ENCODE peak calls at places on chromosomes 16 and 17, in seven cellular contexts. U is mammary epithelial cell, F is small intestine, S is right atrium auricular region, O is tibial artery, Z is left lung, R is WERI-Rb-1. J is an unnamed sample.
A peak's percentile ranks its signal among the peaks of the same experiment; 100 is the strongest.

GRCh38 chr16:72858611-72859493 is 189.1 kb downstream of the ZFHX3 start:
- DNase-seq in R (no peak), Z (no peak), U (no peak), F (no peak), O (peak; percentile 94), S (no peak), J (no peak)

GRCh38 chr16:67993207-67994036 is 5.9 kb downstream of the DPEP2 start:
- DNase-seq in R (peak; percentile 84), S (peak; percentile 79), U (peak; percentile 38), Z (peak; percentile 97), O (peak; percentile 84), F (peak; percentile 68), J (no peak)

GRCh38 chr17:68600123-68600880 is 865 bp downstream of the FAM20A start:
- DNase-seq in Z (peak; percentile 90), S (no peak), O (no peak), F (no peak), R (peak; percentile 54), U (peak; percentile 27), J (peak; percentile 88)

GRCh38 chr16:49623501-49624266 is 232.2 kb downstream of the ZNF423 start:
- DNase-seq in O (peak; percentile 33), Z (no peak), S (peak; percentile 21), R (no peak), U (no peak), F (no peak), J (no peak)

GRCh38 chr16:84194470-84195200 is 3.7 kb downstream of the ADAD2 start:
- DNase-seq in O (no peak), F (no peak), Z (no peak), U (no peak), R (no peak), S (no peak), J (no peak)

GRCh38 chr16:86563489-86564345 is 2.9 kb upstream of the FOXC2 start:
- DNase-seq in Z (peak; percentile 92), U (peak; percentile 81), F (peak; percentile 83), S (peak; percentile 96), R (peak; percentile 69), O (peak; percentile 95), J (peak; percentile 97)

GRCh38 chr17:70857351-70857750 is 688.0 kb downstream of the KCNJ2 start:
- DNase-seq in Z (no peak), U (no peak), O (no peak), R (no peak), S (no peak), F (no peak), J (no peak)

GRCh38 chr17:56815711-56816110 is 18.0 kb downstream of the C17orf67 start:
- DNase-seq in Z (no peak), R (no peak), U (no peak), S (no peak), F (no peak), O (no peak), J (peak; percentile 53)

GRCh38 chr17:17111401-17112393 is 69.4 kb downstream of the MPRIP start:
- DNase-seq in F (no peak), Z (peak; percentile 64), U (no peak), R (no peak), O (no peak), S (no peak), J (no peak)

GRCh38 chr17:62658136-62658535 is 30.7 kb downstream of the MRC2 start:
- DNase-seq in R (no peak), Z (no peak), O (peak; percentile 53), S (no peak), F (no peak), U (no peak), J (no peak)

GRCh38 chr17:40310882-40311391 is 2.0 kb downstream of the RARA start:
- DNase-seq in S (no peak), Z (no peak), F (no peak), U (no peak), R (peak; percentile 84), O (no peak), J (no peak)

GRCh38 chr16:977096-977701 is 4.4 kb upstream of the SOX8 start:
- DNase-seq in S (no peak), R (no peak), O (peak; percentile 85), U (no peak), F (no peak), Z (peak; percentile 73), J (no peak)
- H3K27me3 ChIP-seq in S (no peaks in the 10 kb centered on the region), R (peaks cover 2% of the 10 kb centered on the region), O (peaks cover 51% of the 10 kb centered on the region), U (peaks cover 22% of the 10 kb centered on the region), F (peaks cover 6% of the 10 kb centered on the region), Z (peaks cover 21% of the 10 kb centered on the region), J (no peaks in the 10 kb centered on the region)

GRCh38 chr16:31352344-31353115 is 2.4 kb upstream of the ITGAX start:
- DNase-seq in S (no peak), O (no peak), U (no peak), Z (peak; percentile 82), R (no peak), F (no peak), J (no peak)

GRCh38 chr16:31355701-31356100 is 725 bp downstream of the ITGAX start:
- DNase-seq in R (no peak), Z (no peak), O (no peak), U (no peak), F (no peak), S (no peak), J (no peak)

GRCh38 chr16:31351937-31352315 is 3.0 kb upstream of the ITGAX start:
- DNase-seq in U (no peak), F (no peak), Z (peak; percentile 89), R (no peak), O (no peak), S (no peak), J (no peak)

GRCh38 chr16:31356566-31357323 is 1.8 kb downstream of the ITGAX start:
- DNase-seq in S (no peak), F (no peak), R (no peak), U (no peak), O (no peak), Z (peak; percentile 86), J (no peak)

GRCh38 chr16:31354394-31355291 is at the start of gene ITGAX:
- DNase-seq in U (peak; percentile 32), F (peak; percentile 14), S (peak; percentile 69), O (no peak), R (no peak), Z (peak; percentile 94), J (peak; percentile 94)
- H3K4me3 ChIP-seq in U (no peak within 1 kb of the TSS), F (no peak within 1 kb of the TSS), S (no peak within 1 kb of the TSS), O (no peak within 1 kb of the TSS), R (no peak within 1 kb of the TSS), Z (peak within 1 kb of the TSS; percentile 56), J (no peak within 1 kb of the TSS)

DNA sequence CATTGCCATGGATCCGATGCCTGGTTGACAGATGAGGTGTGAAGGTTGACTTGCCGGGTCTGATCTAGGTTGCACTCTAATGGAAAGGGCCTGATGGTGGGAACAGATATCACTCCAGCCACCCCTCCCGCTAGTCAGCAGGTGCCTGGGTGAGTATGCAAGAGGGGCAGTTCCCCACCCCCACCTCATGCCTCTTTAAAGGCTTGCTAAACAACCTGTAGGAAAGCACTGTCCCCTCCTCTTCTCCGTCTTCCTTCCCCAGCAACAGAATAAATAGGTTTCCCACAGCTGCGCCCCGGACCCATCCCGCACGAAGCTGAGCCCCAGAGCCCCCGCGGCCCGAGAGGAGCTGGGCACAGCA is 746 bp upstream of the TMEM132E start:
- DNase-seq in O (no peak), R (no peak), U (no peak), S (no peak), Z (no peak), F (no peak), J (no peak)
- H3K27me3 ChIP-seq in O (peaks cover 88% of the 10 kb centered on the region), R (peaks cover 69% of the 10 kb centered on the region), U (peaks cover 48% of the 10 kb centered on the region), S (peaks cover 16% of the 10 kb centered on the region), Z (peaks cover 67% of the 10 kb centered on the region), F (peaks cover 43% of the 10 kb centered on the region), J (peaks cover 94% of the 10 kb centered on the region)

GRCh38 chr16:56862776-56863175 is 2.2 kb upstream of the SLC12A3 start:
- DNase-seq in U (no peak), S (no peak), Z (peak; percentile 1), R (no peak), F (no peak), O (no peak), J (no peak)
- H3K4me3 ChIP-seq in U (no peak overlapping the region), S (no peak overlapping the region), Z (no peak overlapping the region), R (no peak overlapping the region), F (no peak overlapping the region), O (no peak overlapping the region), J (no peak overlapping the region)

DNA sequence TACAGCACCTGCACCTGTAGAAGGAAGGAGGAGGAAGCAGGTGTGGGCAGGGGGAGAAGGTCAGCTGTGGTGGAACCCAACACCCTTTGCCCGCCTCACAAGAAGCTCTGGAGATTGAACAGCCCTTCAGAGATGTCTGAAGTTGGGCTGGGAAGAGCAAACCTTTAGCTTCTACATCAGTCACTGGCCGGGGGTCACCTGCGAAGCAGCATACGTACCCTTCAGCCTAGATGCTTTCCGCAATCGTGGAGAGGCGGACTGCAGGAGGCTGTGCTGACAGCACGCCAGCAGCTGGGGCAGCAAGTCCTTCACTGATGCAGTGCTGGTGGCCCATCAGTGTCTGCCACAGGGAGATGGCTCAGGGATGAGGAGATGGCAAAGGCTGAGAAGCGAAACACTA is 5.2 kb upstream of the HS3ST3B1 start:
- DNase-seq in Z (no peak), R (no peak), F (no peak), U (no peak), S (no peak), O (no peak), J (peak; percentile 66)
- H3K27me3 ChIP-seq in Z (peaks cover 50% of the 10 kb centered on the region), R (no peaks in the 10 kb centered on the region), F (peaks cover 36% of the 10 kb centered on the region), U (peaks cover 30% of the 10 kb centered on the region), S (peaks cover 27% of the 10 kb centered on the region), O (peaks cover 80% of the 10 kb centered on the region), J (no peaks in the 10 kb centered on the region)

DNA sequence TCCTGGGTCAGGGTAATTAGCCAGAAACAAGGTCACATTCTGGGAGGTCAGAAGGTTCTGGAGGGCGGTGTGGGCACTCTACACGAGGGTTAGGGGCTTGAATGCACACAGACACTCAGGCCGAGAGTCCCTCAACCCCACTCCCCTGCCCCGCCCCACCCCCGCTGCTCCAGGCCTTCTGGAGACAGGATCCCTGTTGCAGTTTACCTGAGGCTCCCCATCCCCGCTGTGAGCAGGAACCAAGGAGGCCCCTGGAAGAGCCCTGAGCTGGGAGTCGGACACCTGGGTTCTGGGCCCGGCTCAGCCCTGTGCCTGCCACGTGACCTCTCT is 4.4 kb upstream of the ACTG1 start:
- DNase-seq in S (no peak), F (no peak), U (no peak), Z (no peak), O (no peak), R (peak; percentile 30), J (no peak)
- H3K4me3 ChIP-seq in S (peak overlapping the region; percentile 94), F (no peak overlapping the region), U (no peak overlapping the region), Z (peak overlapping the region; percentile 91), O (peak overlapping the region; percentile 92), R (no peak overlapping the region), J (peak overlapping the region; percentile 94)

DNA sequence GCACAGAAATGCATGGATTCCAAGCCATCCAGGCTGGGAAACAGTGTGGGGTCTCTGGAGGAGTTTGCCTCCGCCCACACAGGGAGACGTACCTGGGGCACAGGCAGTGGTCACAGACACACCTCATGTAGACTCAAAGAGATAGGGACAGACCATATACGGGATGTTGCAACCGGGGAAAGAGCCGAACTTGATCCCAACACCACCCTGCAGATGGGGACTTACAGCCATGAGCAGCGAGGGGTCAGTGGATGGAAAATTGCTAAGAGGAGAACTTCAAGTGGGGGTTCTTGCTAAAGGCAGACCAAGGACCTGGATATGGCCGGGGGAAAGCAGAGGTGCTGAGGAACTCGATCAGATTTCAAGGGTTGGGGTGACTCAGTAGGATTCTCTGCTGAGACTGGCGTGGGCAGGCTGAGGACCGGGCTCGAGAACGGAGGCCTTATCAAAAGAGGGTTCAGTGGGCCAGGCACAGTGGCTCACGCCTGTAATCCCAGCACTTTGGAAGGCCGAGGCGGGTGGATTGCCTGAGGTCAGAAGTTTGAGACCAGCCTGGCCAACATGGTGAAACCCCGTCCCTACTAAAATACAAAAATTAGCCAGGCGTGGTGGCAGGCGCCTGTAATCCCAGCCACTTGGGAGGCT is 12.0 kb upstream of the DNAH17 start:
- DNase-seq in R (no peak), Z (no peak), U (no peak), S (no peak), O (no peak), F (no peak), J (no peak)
- H3K27me3 ChIP-seq in R (no peaks in the 10 kb centered on the region), Z (no peaks in the 10 kb centered on the region), U (no peaks in the 10 kb centered on the region), S (no peaks in the 10 kb centered on the region), O (no peaks in the 10 kb centered on the region), F (no peaks in the 10 kb centered on the region), J (no peaks in the 10 kb centered on the region)

J was measured in esophagus muscularis mucosa.